ENCODE peak calls at places on chromosomes 12 and 14, in nine cellular contexts. One of them, this sample, is unnamed.
A peak's percentile ranks its signal among the peaks of the same experiment; 100 is the strongest.

GRCh38 chr12:102653406-102653805 is 173.0 kb upstream of the IGF1 start:
- DNase-seq in naive B cell: no peak
- DNase-seq in tibial artery: no peak
- DNase-seq in KBM-7: no peak
- DNase-seq in activated T-cell treated with anti-CD3 and anti-CD28 coated beads for 1 hour: no peak
- DNase-seq in left kidney: no peak
- DNase-seq in fibroblast of the conjunctiva: no peak
- DNase-seq in T-helper 17 cell: no peak
- DNase-seq in endothelial cell: no peak
- DNase-seq in this sample: no peak

GRCh38 chr12:115439008-115439601 is 755.1 kb upstream of the TBX3 start:
- DNase-seq in naive B cell: no peak
- DNase-seq in tibial artery: no peak
- DNase-seq in KBM-7: no peak
- DNase-seq in activated T-cell treated with anti-CD3 and anti-CD28 coated beads for 1 hour: no peak
- DNase-seq in left kidney: no peak
- DNase-seq in fibroblast of the conjunctiva: no peak
- DNase-seq in T-helper 17 cell: no peak
- DNase-seq in endothelial cell: no peak
- DNase-seq in this sample: no peak

GRCh38 chr12:31412292-31412801 is 86.4 kb upstream of the SINHCAF start:
- DNase-seq in naive B cell: no peak
- DNase-seq in tibial artery: no peak
- DNase-seq in KBM-7: no peak
- DNase-seq in activated T-cell treated with anti-CD3 and anti-CD28 coated beads for 1 hour: no peak
- DNase-seq in left kidney: no peak
- DNase-seq in fibroblast of the conjunctiva: no peak
- DNase-seq in T-helper 17 cell: no peak
- DNase-seq in endothelial cell: no peak
- DNase-seq in this sample: no peak

GRCh38 chr12:19764408-19764807 is 325.1 kb downstream of the AEBP2 start:
- DNase-seq in naive B cell: no peak
- DNase-seq in tibial artery: no peak
- DNase-seq in KBM-7: no peak
- DNase-seq in activated T-cell treated with anti-CD3 and anti-CD28 coated beads for 1 hour: no peak
- DNase-seq in left kidney: no peak
- DNase-seq in fibroblast of the conjunctiva: no peak
- DNase-seq in T-helper 17 cell: no peak
- DNase-seq in endothelial cell: no peak
- DNase-seq in this sample: peak; percentile 58

GRCh38 chr12:111451649-111452129 is 46.0 kb downstream of the SH2B3 start:
- DNase-seq in naive B cell: peak; percentile 71
- DNase-seq in tibial artery: no peak
- DNase-seq in KBM-7: peak; percentile 91
- DNase-seq in activated T-cell treated with anti-CD3 and anti-CD28 coated beads for 1 hour: no peak
- DNase-seq in left kidney: peak; percentile 68
- DNase-seq in fibroblast of the conjunctiva: no peak
- DNase-seq in T-helper 17 cell: no peak
- DNase-seq in endothelial cell: no peak
- DNase-seq in this sample: peak; percentile 71

GRCh38 chr14:36856095-36856878 is 194.6 kb downstream of the PAX9 start:
- DNase-seq in naive B cell: no peak
- DNase-seq in tibial artery: no peak
- DNase-seq in KBM-7: no peak
- DNase-seq in activated T-cell treated with anti-CD3 and anti-CD28 coated beads for 1 hour: no peak
- DNase-seq in left kidney: peak; percentile 15
- DNase-seq in fibroblast of the conjunctiva: no peak
- DNase-seq in T-helper 17 cell: no peak
- DNase-seq in endothelial cell: no peak
- DNase-seq in this sample: no peak

GRCh38 chr14:105021656-105022275 is 883 bp upstream of the CDCA4 start:
- DNase-seq in naive B cell: no peak
- DNase-seq in tibial artery: no peak
- DNase-seq in KBM-7: no peak
- DNase-seq in activated T-cell treated with anti-CD3 and anti-CD28 coated beads for 1 hour: no peak
- DNase-seq in left kidney: peak; percentile 86
- DNase-seq in fibroblast of the conjunctiva: no peak
- DNase-seq in T-helper 17 cell: no peak
- DNase-seq in endothelial cell: peak; percentile 39
- DNase-seq in this sample: peak; percentile 37

GRCh38 chr12:55258288-55258687 is 13.9 kb downstream of the OR6C74 start:
- DNase-seq in naive B cell: no peak
- DNase-seq in tibial artery: no peak
- DNase-seq in KBM-7: no peak
- DNase-seq in activated T-cell treated with anti-CD3 and anti-CD28 coated beads for 1 hour: no peak
- DNase-seq in left kidney: peak; percentile 56
- DNase-seq in fibroblast of the conjunctiva: no peak
- DNase-seq in T-helper 17 cell: no peak
- DNase-seq in endothelial cell: no peak
- DNase-seq in this sample: no peak

GRCh38 chr12:79935624-79936040 is 735 bp upstream of the PPP1R12A start:
- DNase-seq in naive B cell: no peak
- DNase-seq in tibial artery: no peak
- DNase-seq in KBM-7: no peak
- DNase-seq in activated T-cell treated with anti-CD3 and anti-CD28 coated beads for 1 hour: no peak
- DNase-seq in left kidney: peak; percentile 56
- DNase-seq in fibroblast of the conjunctiva: no peak
- DNase-seq in T-helper 17 cell: no peak
- DNase-seq in endothelial cell: no peak
- DNase-seq in this sample: peak; percentile 40

This sample was measured in fibroblast of pulmonary artery.